ENCODE peak calls at places on chromosomes 11 and 22, in nine cellular contexts. N, E, B, I, Q, F, S, L and P are unnamed samples.

GRCh38 chr11:8087756-8088155 is 6.7 kb downstream of the TUB start:
- DNase-seq in F (no peak), E (no peak), N (no peak), L (no peak), Q (no peak), S (no peak), I (no peak), B (no peak), P (no peak)

GRCh38 chr11:113506893-113507292 is 31.7 kb upstream of the DRD2 start:
- DNase-seq in S (no peak), F (no peak), L (no peak), I (no peak), B (no peak), Q (no peak), N (no peak), E (no peak), P (no peak)

GRCh38 chr11:133927690-133928627 is 28.8 kb downstream of the IGSF9B start:
- DNase-seq in N (peak), B (peak), L (peak), F (peak), S (peak), E (peak), I (peak), Q (peak), P (peak)

GRCh38 chr22:23161574-23161973 is 16.3 kb downstream of the RAB36 start:
- DNase-seq in S (no peak), F (no peak), L (no peak), I (no peak), Q (no peak), N (no peak), B (no peak), E (no peak), P (no peak)

GRCh38 chr11:62545437-62546243 is 966 bp downstream of the AHNAK start:
- DNase-seq in E (peak), F (peak), B (peak), S (peak), L (peak), N (peak), I (peak), Q (peak), P (peak)

GRCh38 chr11:78428273-78428651 is 10.6 kb upstream of the GAB2 start:
- DNase-seq in F (no peak), S (no peak), B (no peak), N (no peak), Q (no peak), E (no peak), I (no peak), L (no peak), P (no peak)

GRCh38 chr11:25876456-25876965 is 455.4 kb upstream of the ANO3 start:
- DNase-seq in B (no peak), N (no peak), S (no peak), I (no peak), Q (no peak), F (no peak), E (no peak), L (no peak), P (no peak)

GRCh38 chr11:2783536-2784082 is 83.8 kb upstream of the KCNQ1OT1 start:
- DNase-seq in I (no peak), F (no peak), B (no peak), N (no peak), S (no peak), L (no peak), Q (no peak), E (no peak), P (peak)

GRCh38 chr11:62546937-62547625 is 475 bp upstream of the AHNAK start:
- DNase-seq in S (no peak), Q (no peak), B (peak), N (no peak), I (peak), F (no peak), E (no peak), L (no peak), P (peak)

GRCh38 chr11:122671270-122671906 is 15.9 kb downstream of the UBASH3B start:
- DNase-seq in L (no peak), N (no peak), F (no peak), I (no peak), E (no peak), S (no peak), B (no peak), Q (no peak), P (peak)

GRCh38 chr11:6925636-6926207 is 504 bp upstream of the ZNF215 start:
- DNase-seq in L (no peak), S (no peak), I (no peak), F (no peak), N (peak), B (peak), Q (no peak), E (no peak), P (peak)

GRCh38 chr11:118841469-118842222 is 42.0 kb upstream of the CXCR5 start:
- DNase-seq in N (no peak), F (peak), E (no peak), B (no peak), Q (no peak), S (no peak), L (peak), I (no peak), P (peak)

GRCh38 chr11:70647188-70648166 is 249.1 kb downstream of the CTTN start:
- DNase-seq in S (no peak), Q (no peak), N (no peak), L (no peak), E (no peak), I (no peak), B (no peak), F (no peak), P (no peak)

GRCh38 chr11:13834463-13834862 is 128.1 kb upstream of the SPON1 start:
- DNase-seq in N (peak), S (no peak), I (no peak), E (no peak), F (peak), L (no peak), Q (peak), B (no peak), P (no peak)

GRCh38 chr11:15493921-15494630 is 379.4 kb downstream of the INSC start:
- DNase-seq in L (peak), F (no peak), S (no peak), Q (no peak), B (no peak), N (no peak), I (peak), E (peak), P (peak)

GRCh38 chr11:77151804-77152513 is 23.9 kb downstream of the MYO7A start:
- DNase-seq in E (no peak), L (no peak), Q (no peak), F (no peak), N (no peak), B (no peak), I (no peak), S (no peak), P (peak)

GRCh38 chr22:36258750-36259619 is 6.1 kb downstream of the APOL1 start:
- DNase-seq in Q (no peak), S (peak), B (no peak), L (peak), N (no peak), F (no peak), E (no peak), I (no peak), P (peak)

GRCh38 chr11:96341237-96342130 is 1.5 kb downstream of the MAML2 start:
- DNase-seq in S (peak), N (peak), E (peak), I (peak), L (no peak), B (peak), F (peak), Q (peak), P (peak)

GRCh38 chr22:20214853-20215252 is 53.3 kb downstream of the RTN4R start:
- DNase-seq in S (no peak), B (no peak), F (no peak), E (no peak), L (no peak), Q (no peak), I (no peak), N (no peak), P (no peak)

GRCh38 chr22:48869788-48870187 is 957.9 kb downstream of the BRD1 start:
- DNase-seq in I (no peak), E (no peak), S (no peak), F (peak), Q (no peak), L (no peak), B (no peak), N (no peak), P (no peak)

GRCh38 chr22:50734986-50735738 is 2.8 kb upstream of the ACR start:
- DNase-seq in N (no peak), F (peak), I (no peak), B (no peak), L (no peak), S (no peak), E (peak), Q (no peak), P (no peak)

DNA sequence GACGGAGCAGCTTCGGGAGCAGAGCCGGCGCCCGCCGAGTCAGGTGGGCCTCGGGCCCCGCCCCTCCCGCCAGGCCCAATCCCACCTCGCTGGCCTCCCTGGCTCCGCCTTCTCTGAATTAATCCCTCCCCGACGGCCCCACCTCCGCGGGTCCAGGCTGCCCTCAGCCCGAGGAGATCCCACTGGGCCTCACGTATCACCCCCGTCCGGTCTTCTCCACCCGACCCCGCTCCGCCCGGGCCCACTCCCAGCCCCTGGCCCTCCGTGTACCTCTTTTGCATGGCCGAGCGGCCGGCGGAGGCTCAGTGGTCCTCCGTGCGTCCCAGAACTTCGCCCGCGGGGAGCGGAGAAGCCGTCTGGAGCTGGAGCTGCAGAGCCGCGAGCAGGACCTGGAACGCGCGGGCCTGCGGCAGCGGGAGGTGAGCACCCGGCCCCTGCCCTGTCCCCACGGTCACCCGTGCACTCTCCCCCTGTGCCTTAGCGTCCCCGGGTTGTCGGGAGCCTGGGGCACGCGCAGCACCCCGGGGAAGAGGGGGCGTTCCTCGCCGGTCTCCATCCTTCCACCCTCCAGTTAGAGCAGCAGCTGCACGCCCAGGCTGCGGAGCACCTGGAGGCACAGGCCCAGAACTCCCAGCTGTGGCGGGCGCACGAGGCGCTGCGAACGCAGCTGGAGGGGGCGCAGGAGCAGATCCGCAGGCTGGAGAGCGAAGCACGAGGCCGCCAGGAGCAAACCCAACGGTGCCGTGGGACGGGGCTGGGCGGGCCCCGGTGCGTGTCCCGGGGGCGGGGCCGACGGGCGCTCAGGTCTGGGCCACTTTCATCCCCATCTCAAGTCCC is 2.2 kb upstream of the CD151 start:
- DNase-seq in S (peak), N (no peak), Q (peak), L (peak), E (peak), B (no peak), I (peak), F (peak), P (peak)
- TF ChIP-seq CTCF in S (no peak), N (no peak), Q (no peak), L (no peak), E (no peak), B (no peak), I (no peak), F (no peak), P (no peak)

GRCh38 chr22:42217019-42217751 is 53.3 kb downstream of the TCF20 start:
- DNase-seq in I (no peak), B (no peak), Q (no peak), F (no peak), S (no peak), N (no peak), L (no peak), E (no peak), P (peak)

GRCh38 chr22:42217752-42218280 is 52.6 kb downstream of the TCF20 start:
- DNase-seq in I (no peak), L (no peak), S (no peak), F (no peak), Q (no peak), N (no peak), E (no peak), B (no peak), P (no peak)

DNA sequence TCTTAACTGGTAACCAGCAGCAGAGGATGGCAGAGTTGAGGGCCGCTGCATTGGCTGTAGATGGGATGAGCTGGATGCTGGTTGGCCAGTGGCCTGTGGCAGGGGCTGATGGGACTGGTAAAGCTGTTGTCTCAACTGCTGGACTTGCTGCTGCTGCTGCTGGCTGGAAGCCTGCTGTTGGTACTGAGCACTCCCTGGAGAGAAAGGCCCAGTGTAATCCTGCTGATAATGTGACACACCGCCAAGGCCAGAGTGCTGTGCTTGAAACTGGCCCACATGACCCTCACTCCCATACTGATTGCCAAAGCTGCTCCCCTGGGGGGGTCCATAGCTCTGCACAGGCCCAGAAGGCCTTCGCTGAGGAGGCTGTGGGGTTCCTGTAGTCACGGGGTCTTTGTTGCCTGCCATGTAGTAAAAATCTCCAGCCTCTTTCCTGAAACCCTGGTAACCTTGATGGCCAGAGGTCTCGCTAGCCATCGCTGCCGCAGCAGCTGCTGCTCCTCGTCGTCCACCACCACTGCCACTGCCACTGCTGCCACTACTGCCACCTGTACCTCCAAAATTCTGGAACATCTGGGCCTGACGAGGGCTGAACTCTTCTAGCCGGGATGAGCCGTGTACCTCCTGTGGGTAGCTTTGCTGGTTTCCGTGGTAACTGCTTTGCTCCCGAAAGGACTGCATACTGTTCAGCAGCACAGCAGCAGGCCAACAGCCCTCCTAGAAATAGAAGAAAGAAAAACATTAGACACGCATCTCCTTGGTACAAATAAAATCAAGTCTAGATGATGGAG is 55.6 kb downstream of the TCF20 start:
- DNase-seq in L (no peak), N (no peak), E (no peak), F (no peak), Q (no peak), B (no peak), I (no peak), S (no peak), P (no peak)
- TF ChIP-seq CTCF in L (no peak), N (no peak), E (no peak), F (no peak), Q (no peak), B (no peak), I (no peak), S (no peak), P (no peak)

GRCh38 chr11:59186130-59186594 is 14.2 kb downstream of the DTX4 start:
- DNase-seq in E (peak), L (no peak), F (peak), S (peak), B (peak), N (peak), I (peak), Q (peak), P (no peak)
- TF ChIP-seq CTCF in E (peak), L (peak), F (peak), S (peak), B (peak), N (peak), I (peak), Q (peak), P (peak)

DNA sequence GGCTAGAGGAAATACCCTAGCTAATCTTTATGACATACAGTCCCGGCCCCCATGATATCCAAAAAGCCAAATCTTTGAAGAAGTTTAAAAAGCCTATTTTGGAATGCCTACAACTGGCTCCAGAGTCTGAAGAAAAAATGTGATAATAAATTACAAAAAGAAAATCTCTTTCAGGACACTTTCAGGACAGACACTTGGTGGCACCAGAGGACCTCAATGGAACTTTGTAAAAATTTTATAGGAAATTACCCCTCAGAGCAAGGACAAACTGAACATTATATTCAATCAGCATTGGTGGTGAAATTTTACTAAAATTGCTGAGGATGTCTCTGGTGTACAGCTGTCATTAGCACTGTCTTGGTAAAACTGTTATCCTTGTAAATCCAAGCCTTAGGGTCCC is 81.0 kb downstream of the CCDC73 start:
- DNase-seq in B (peak), F (no peak), E (no peak), S (no peak), I (peak), Q (no peak), L (no peak), N (no peak), P (peak)
- TF ChIP-seq CTCF in B (peak), F (peak), E (no peak), S (no peak), I (peak), Q (peak), L (peak), N (peak), P (peak)

GRCh38 chr22:44023404-44024287 is 456 bp upstream of the PARVB start:
- DNase-seq in E (peak), N (peak), L (peak), Q (peak), F (peak), I (peak), B (no peak), S (peak), P (peak)
- TF ChIP-seq CTCF in E (no peak), N (no peak), L (no peak), Q (no peak), F (no peak), I (no peak), B (no peak), S (no peak), P (no peak)

GRCh38 chr11:250740-251299 is 14.0 kb downstream of the PSMD13 start:
- DNase-seq in I (peak), Q (peak), F (peak), N (peak), E (peak), B (peak), L (no peak), S (peak), P (peak)
- TF ChIP-seq CTCF in I (peak), Q (peak), F (peak), N (peak), E (peak), B (peak), L (peak), S (peak), P (peak)

GRCh38 chr11:9693801-9694553 is 30.1 kb downstream of the SWAP70 start:
- DNase-seq in L (no peak), S (no peak), E (no peak), Q (no peak), B (peak), N (no peak), I (no peak), F (no peak), P (no peak)
- TF ChIP-seq CTCF in L (no peak), S (no peak), E (no peak), Q (no peak), B (no peak), N (no peak), I (no peak), F (no peak), P (no peak)

GRCh38 chr11:103619480-103619879 is 417.0 kb upstream of the DDI1 start:
- DNase-seq in E (no peak), B (no peak), L (no peak), S (no peak), I (peak), Q (no peak), F (peak), N (no peak), P (no peak)
- TF ChIP-seq CTCF in E (no peak), B (peak), L (peak), S (no peak), I (no peak), Q (peak), F (peak), N (no peak), P (peak)

DNA sequence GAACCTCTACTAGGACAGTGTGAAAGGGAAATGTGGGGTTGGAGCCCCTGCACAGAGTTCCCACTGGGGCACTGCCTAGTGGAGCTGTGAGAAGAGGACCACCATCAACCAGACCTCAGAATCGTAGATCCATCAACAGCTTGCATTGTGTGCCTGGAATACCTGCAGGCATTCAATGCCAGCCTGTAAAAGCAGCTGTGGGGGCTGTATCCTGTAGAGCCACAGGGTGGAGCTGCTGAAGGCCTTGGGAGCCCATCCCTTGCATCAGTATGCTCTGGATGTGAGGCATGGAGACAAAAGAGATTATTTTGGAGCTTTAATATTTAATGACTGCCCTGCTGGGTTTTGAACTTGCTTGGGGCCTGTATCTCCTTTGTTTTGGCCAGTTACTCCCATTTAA is 46.3 kb downstream of the PGR start:
- DNase-seq in B (no peak), F (no peak), I (no peak), S (no peak), E (no peak), N (no peak), L (no peak), Q (no peak), P (no peak)
- TF ChIP-seq CTCF in B (no peak), F (no peak), I (no peak), S (no peak), E (no peak), N (peak), L (no peak), Q (no peak), P (no peak)

DNA sequence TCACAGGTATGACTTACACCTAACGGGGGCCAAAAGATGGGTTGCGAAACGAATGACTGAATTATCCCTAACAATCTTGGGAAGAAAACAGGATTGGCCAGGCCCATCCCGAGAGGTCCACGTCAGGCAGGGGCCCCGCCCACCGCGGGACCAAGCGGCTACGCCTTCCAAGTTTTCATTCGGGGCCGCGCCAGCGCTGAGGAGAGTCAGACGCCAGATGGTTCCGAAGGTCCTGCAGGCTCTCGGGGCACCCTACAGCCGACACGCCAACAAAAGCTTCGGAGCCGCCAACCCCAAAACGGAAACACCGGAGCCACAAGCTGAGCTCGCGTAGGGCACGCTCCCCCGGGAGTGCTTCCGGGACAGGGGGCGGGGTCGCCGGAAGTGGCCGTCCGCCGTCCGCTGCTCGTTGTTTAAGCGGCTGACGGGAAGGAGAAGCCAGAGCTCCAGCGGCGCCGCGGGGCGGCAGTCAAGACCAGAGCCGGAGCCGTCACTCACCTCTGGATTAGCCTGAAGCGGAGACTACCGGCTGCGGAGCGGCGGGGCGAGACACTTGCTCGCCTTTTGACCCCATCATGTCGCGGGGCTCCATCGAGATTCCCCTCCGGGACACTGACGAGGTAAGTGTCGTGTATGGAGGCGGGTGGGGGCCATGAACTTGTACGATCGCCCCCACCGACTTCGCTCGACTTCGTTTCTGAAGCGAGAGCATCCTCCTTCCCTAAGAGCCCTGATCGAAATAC is at the start of gene CTR9:
- DNase-seq in B (peak), Q (peak), I (peak), E (peak), F (peak), S (peak), L (peak), N (peak), P (peak)
- TF ChIP-seq CTCF in B (peak), Q (peak), I (no peak), E (no peak), F (peak), S (peak), L (peak), N (peak), P (peak)